ENCODE peak calls at places on chromosome 6, in nine cellular contexts. U, F, N, E, G, K, P, T and C are unnamed samples.

GRCh38 chr6:128993161-128993560 is 110.2 kb downstream of the LAMA2 start:
- DNase-seq in U (no peak), F (no peak), N (no peak), E (no peak), G (no peak), K (no peak), P (no peak), T (no peak), C (no peak)

GRCh38 chr6:73640179-73640750 is 13.5 kb downstream of the SLC17A5 start:
- DNase-seq in U (no peak), F (no peak), N (no peak), E (no peak), G (no peak), K (no peak), P (peak), T (no peak), C (no peak)

GRCh38 chr6:89489078-89489477 is 56.1 kb downstream of the ANKRD6 start:
- DNase-seq in U (no peak), F (no peak), N (no peak), E (no peak), G (no peak), K (no peak), P (no peak), T (no peak), C (no peak)

GRCh38 chr6:75546401-75546800 is 52.8 kb upstream of the FILIP1 start:
- DNase-seq in U (no peak), F (peak), N (no peak), E (no peak), G (no peak), K (no peak), P (peak), T (no peak), C (peak)

GRCh38 chr6:135624402-135625297 is 127.1 kb upstream of the AHI1 start:
- DNase-seq in U (no peak), F (peak), N (no peak), E (no peak), G (no peak), K (no peak), P (peak), T (no peak), C (no peak)

GRCh38 chr6:144585217-144585814 is 300.2 kb downstream of the UTRN start:
- DNase-seq in U (peak), F (peak), N (no peak), E (no peak), G (peak), K (no peak), P (peak), T (peak), C (peak)

GRCh38 chr6:9360881-9361280 is 925.5 kb upstream of the SLC35B3 start:
- DNase-seq in U (no peak), F (no peak), N (no peak), E (no peak), G (no peak), K (no peak), P (peak), T (no peak), C (no peak)

GRCh38 chr6:120894077-120894476 is 440.2 kb downstream of the TBC1D32 start:
- DNase-seq in U (no peak), F (no peak), N (no peak), E (no peak), G (no peak), K (no peak), P (no peak), T (no peak), C (no peak)

GRCh38 chr6:9131616-9132015 is 696.3 kb upstream of the SLC35B3 start:
- DNase-seq in U (no peak), F (no peak), N (no peak), E (no peak), G (no peak), K (no peak), P (no peak), T (no peak), C (no peak)

GRCh38 chr6:35521235-35521634 is 8.5 kb upstream of the TULP1 start:
- DNase-seq in U (no peak), F (no peak), N (no peak), E (no peak), G (no peak), K (no peak), P (no peak), T (no peak), C (no peak)

GRCh38 chr6:167683028-167683862 is 143.5 kb upstream of the AFDN start:
- DNase-seq in U (no peak), F (no peak), N (no peak), E (peak), G (no peak), K (peak), P (no peak), T (no peak), C (peak)